ENCODE peak calls at places on chromosomes 11 and 22, in five cellular contexts. B, H, I, Y and W are unnamed samples.

GRCh38 chr11:34915136-34916013 is 804 bp downstream of the APIP start:
- DNase-seq in B (no peak), H (no peak), Y (no peak), I (no peak), W (no peak)

GRCh38 chr11:129317564-129317963 is 58.1 kb upstream of the BARX2 start:
- DNase-seq in I (no peak), Y (no peak), H (no peak), B (no peak), W (no peak)

GRCh38 chr11:61544466-61544865 is 35.9 kb downstream of the LRRC10B start:
- DNase-seq in I (no peak), B (no peak), H (no peak), Y (no peak), W (no peak)

GRCh38 chr22:23231471-23232093 is 51.3 kb downstream of the BCR start:
- DNase-seq in I (no peak), H (no peak), Y (no peak), B (no peak), W (peak)

GRCh38 chr11:898160-898517 is 12.5 kb downstream of the CHID1 start:
- DNase-seq in I (peak), B (no peak), Y (no peak), H (no peak), W (no peak)

GRCh38 chr11:19409307-19409706 is 168.6 kb upstream of the E2F8 start:
- DNase-seq in B (no peak), Y (no peak), H (no peak), I (no peak), W (no peak)

GRCh38 chr22:32653823-32654222 is 147.7 kb upstream of the TIMP3 start:
- DNase-seq in Y (no peak), I (no peak), H (no peak), B (no peak), W (no peak)

GRCh38 chr11:45234306-45235006 is 51.7 kb downstream of the SYT13 start:
- DNase-seq in B (no peak), Y (no peak), I (no peak), H (no peak), W (no peak)

GRCh38 chr11:95788921-95789505 is 569 bp downstream of the FAM76B start:
- DNase-seq in H (no peak), I (peak), Y (no peak), B (peak), W (no peak)

GRCh38 chr11:2451336-2451735 is 6.5 kb downstream of the KCNQ1 start:
- DNase-seq in B (no peak), Y (peak), I (no peak), H (no peak), W (no peak)

GRCh38 chr11:126284829-126285228 is 1.9 kb downstream of the TIRAP start:
- DNase-seq in I (no peak), Y (no peak), H (peak), B (peak), W (no peak)

GRCh38 chr11:100354736-100355135 is 332.4 kb upstream of the ARHGAP42 start:
- DNase-seq in B (no peak), I (no peak), Y (no peak), H (no peak), W (no peak)

GRCh38 chr11:6545917-6546605 is 49.0 kb downstream of the DNHD1 start:
- DNase-seq in B (no peak), I (no peak), H (no peak), Y (peak), W (no peak)

GRCh38 chr11:120527111-120527748 is 15.7 kb downstream of the GRIK4 start:
- DNase-seq in B (no peak), Y (no peak), H (no peak), I (peak), W (peak)

GRCh38 chr11:1092145-1092670 is 17.5 kb downstream of the MUC2 start:
- DNase-seq in H (no peak), I (no peak), B (no peak), Y (no peak), W (peak)

GRCh38 chr11:30488304-30488998 is 97.7 kb downstream of the MPPED2 start:
- DNase-seq in Y (no peak), B (no peak), I (no peak), H (no peak), W (no peak)

GRCh38 chr11:11966354-11966741 is 42.1 kb downstream of the DKK3 start:
- DNase-seq in Y (no peak), B (no peak), H (no peak), I (no peak), W (peak)

GRCh38 chr11:71396548-71397123 is 51.6 kb downstream of the DHCR7 start:
- DNase-seq in I (no peak), B (no peak), Y (no peak), H (no peak), W (no peak)

GRCh38 chr11:59899532-59899931 is 20.9 kb downstream of the OOSP3 start:
- DNase-seq in B (no peak), H (no peak), Y (no peak), I (no peak), W (no peak)

GRCh38 chr22:41863472-41863871 is 30.6 kb downstream of the SREBF2 start:
- DNase-seq in Y (no peak), I (no peak), B (no peak), H (no peak), W (no peak)
- H3K27ac ChIP-seq in Y (peak), I (no peak), B (no peak), H (no peak), W (no peak)

DNA sequence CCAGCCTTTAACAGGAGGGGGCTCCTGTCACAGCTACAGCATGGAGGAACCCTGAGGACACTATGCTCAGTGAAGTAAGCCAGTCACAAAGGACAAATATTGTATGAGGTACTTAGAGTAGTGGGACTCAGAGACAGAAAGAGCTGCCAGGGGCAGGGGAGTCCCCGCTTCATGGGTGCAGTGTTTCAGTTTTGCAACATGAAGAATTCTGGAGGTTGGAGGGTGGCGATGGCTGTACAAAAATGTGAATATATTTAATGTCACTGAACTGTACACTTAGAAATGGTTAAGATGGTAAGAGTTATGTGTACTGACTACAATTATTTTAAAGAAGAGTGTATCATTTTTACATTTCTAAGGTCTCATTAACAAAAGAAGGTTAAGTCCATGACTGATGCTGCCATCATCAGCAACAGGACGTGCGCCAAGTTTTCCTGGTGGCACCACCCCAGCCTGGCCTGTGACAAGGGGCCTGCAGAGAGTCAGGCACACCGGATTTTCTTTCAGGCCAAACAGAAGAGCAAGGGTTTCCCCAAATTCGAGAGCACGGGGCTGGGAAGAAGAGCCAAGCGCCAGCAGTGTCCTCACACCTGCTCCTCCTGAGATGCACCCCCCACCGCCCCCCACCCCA is 22.1 kb downstream of the YPEL1 start:
- DNase-seq in Y (no peak), B (no peak), H (no peak), I (no peak), W (no peak)
- TF ChIP-seq CTCF in Y (no peak), B (no peak), H (no peak), I (no peak), W (no peak)

DNA sequence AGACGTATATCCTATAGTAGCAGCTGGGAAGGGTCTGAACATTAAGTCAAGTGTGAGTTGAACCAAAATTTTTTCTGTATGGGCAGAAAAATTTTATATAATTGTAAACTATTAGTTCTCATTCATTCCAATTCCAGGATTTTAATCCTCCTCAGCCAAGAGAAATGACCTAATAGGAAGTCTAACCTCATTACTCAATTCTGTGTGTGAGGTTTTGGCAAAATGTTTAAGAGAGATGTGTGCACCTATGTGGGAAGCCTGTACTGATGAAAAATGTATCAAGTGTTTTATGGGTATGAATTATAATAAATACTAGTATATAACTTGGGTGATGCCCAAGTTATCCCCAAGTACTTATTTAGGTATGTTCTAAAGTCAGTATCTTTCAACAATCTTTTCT is 311.6 kb upstream of the PITPNB start:
- DNase-seq in H (no peak), Y (no peak), B (no peak), I (no peak), W (no peak)
- H3K4me3 ChIP-seq in H (no peak), Y (no peak), B (no peak), I (no peak), W (no peak)

DNA sequence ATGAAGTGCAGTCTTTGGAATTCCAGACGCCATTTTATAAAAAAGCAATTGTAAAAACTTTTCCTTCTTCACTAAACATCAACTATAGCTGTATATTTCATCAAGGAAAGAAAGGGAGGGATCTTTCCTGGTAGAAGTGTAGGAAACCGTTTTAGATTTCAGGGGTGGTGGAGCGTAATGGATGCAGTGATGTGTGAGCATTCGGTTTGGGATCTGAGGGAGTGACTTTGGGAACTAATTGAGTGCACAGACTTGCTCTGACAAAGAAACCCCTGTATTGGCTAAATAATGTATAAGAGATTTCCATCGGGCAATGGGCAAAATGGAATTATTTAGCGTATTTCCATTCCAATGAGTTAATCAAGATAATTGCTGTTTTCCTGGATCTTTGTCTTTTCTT is 124.9 kb upstream of the NARS2 start:
- DNase-seq in I (peak), B (no peak), H (no peak), Y (no peak), W (no peak)
- H3K27ac ChIP-seq in I (no peak), B (no peak), H (no peak), Y (no peak), W (no peak)

GRCh38 chr11:133808393-133809140 is 36.7 kb downstream of the SPATA19 start:
- DNase-seq in Y (no peak), H (no peak), I (no peak), B (no peak), W (no peak)
- TF ChIP-seq CTCF in Y (no peak), H (no peak), I (no peak), B (no peak), W (no peak)

GRCh38 chr11:21896216-21896615 is 296.7 kb upstream of the ANO5 start:
- DNase-seq in H (no peak), I (no peak), Y (no peak), B (no peak), W (no peak)
- H3K4me3 ChIP-seq in H (no peak), I (no peak), Y (no peak), B (no peak), W (no peak)

DNA sequence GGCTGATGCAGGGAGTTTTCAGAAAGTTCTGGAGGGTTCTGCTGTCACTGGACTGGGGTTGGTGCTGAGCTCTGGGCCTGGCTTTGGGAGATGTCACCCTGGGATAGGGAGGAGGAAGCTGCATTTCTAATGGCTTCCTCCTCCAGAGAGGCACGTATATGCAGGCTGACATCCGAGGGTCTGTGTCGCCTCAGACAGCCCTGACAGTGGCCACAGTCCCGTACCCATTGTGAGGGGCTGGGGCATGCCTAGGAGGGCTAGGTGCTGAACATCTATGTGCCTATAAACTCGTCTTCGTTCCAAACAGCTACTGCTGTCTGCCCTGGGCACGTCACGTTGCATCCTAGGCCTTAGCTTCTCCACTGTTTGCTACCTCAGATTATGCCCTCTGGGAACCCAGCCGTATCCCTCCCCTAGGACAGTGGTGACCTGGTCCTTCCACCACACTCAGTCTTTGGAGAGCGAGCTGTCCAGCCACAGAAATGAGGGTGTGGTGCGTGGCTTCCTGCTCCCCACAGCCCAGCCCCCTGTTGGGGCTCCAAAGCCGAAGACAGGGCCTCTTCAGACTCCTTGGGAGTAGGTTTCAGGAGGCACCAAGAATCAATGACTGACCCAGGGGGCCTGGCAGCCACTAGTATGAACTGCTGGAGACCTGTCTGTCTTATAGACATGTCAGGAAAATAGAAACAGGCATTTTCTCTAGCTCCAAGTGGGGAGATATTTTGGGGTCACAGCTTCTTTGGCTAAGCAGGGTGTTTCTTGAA is 26.4 kb downstream of the ADAMTS15 start:
- DNase-seq in H (no peak), I (no peak), B (no peak), Y (no peak), W (no peak)
- H3K27ac ChIP-seq in H (no peak), I (no peak), B (no peak), Y (no peak), W (no peak)